ENCODE peak calls at places on chromosomes 4 and X, in six cellular contexts. Q is bronchial epithelial cell, W is Peyer's patch, I is progenitor cell of endocrine pancreas, B is neural crest cell, S is DND-41. T is an unnamed sample.
A peak's percentile ranks its signal among the peaks of the same experiment; 100 is the strongest.

GRCh38 chr4:120858776-120859175 is 63.8 kb downstream of the PRDM5 start:
- DNase-seq in Q (peak; percentile 13), I (no peak), W (no peak), S (no peak), B (no peak), T (no peak)

GRCh38 chrX:115030635-115031034 is 13.2 kb upstream of the IL13RA2 start:
- DNase-seq in Q (peak; percentile 93), I (no peak), W (no peak), B (no peak), S (no peak), T (no peak)

GRCh38 chr4:13966241-13967195 is 339.0 kb upstream of the BOD1L1 start:
- DNase-seq in B (no peak), S (no peak), Q (peak; percentile 75), W (no peak), I (no peak), T (no peak)

GRCh38 chr4:152784490-152785195 is 4.9 kb downstream of the ARFIP1 start:
- DNase-seq in W (no peak), I (no peak), Q (peak; percentile 30), B (no peak), S (no peak), T (no peak)

GRCh38 chrX:106608016-106608415 is 3.8 kb upstream of the RADX start:
- DNase-seq in S (no peak), B (no peak), I (no peak), W (no peak), Q (peak; percentile 34), T (no peak)

GRCh38 chr4:54439831-54440243 is 210.7 kb downstream of the PDGFRA start:
- DNase-seq in B (no peak), I (no peak), W (no peak), S (no peak), Q (no peak), T (no peak)

GRCh38 chrX:31092970-31093638 is 21.3 kb upstream of the FTHL17 start:
- DNase-seq in S (no peak), I (no peak), W (no peak), Q (no peak), B (no peak), T (no peak)

GRCh38 chr4:70705146-70705855 is 16.5 kb upstream of the RUFY3 start:
- DNase-seq in B (peak; percentile 52), W (peak; percentile 81), I (peak; percentile 65), S (peak; percentile 88), Q (peak; percentile 33), T (peak; percentile 62)

GRCh38 chrX:119492463-119492862 is 24.2 kb downstream of the SLC25A5 start:
- DNase-seq in Q (peak; percentile 62), W (no peak), S (no peak), B (no peak), I (no peak), T (no peak)

GRCh38 chrX:49171752-49172279 is at the start of gene PLP2:
- DNase-seq in W (peak; percentile 65), Q (peak; percentile 50), B (no peak), S (peak; percentile 75), I (no peak), T (peak; percentile 50)

GRCh38 chr4:104719539-104720230 is 225.0 kb upstream of the CXXC4 start:
- DNase-seq in Q (no peak), B (no peak), I (no peak), W (no peak), S (no peak), T (no peak)

DNA sequence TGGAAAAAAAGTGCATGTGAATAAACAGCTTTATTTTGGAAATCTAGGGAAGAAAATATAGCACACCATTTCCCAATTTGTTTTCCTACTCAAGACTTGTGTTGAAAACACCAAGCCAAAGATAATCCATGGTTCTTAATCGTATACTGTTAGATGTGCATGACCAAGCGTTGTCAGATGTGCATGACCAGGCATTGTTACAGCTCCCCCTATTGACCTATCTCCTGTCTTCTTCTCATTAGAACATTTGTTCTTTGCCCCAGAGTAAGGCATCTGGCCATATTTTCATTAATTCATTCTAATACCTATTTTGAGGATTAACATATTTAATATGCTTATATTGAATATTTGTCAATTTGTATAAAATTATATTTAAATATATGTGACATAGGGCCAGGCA is 14.4 kb upstream of the VCX start:
- DNase-seq in Q (no peak), B (no peak), S (peak; percentile 4), W (no peak), I (no peak), T (no peak)
- TF ChIP-seq CTCF in Q (no peak), B (peak; percentile 46), S (peak; percentile 39), W (peak; percentile 52), I (peak; percentile 31), T (no peak)

DNA sequence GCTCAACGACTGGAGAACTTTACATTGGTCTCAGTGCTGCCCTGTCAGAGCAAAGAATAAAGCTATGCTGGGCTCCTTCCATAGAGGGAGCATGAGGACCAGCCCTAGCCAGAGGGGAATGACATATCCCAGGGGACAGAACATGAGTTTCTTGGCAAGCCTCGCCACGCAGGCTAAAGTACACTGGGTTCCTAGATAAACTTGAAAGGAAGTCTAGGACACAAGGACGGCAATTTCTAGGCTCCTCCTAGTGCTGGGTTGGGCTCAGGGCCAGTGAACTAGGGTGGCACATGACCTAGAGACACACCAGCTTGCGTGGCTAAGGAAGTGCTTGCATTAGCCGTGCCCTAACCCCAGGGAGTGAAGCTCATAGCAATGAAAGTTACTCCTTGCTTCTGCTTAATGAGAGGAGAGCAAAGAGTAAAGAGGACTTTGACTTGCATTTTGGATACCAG is 141.0 kb downstream of the MAB21L2 start:
- DNase-seq in I (no peak), W (peak; percentile 18), B (no peak), Q (peak; percentile 68), S (no peak), T (no peak)
- TF ChIP-seq CTCF in I (no peak), W (peak; percentile 89), B (no peak), Q (peak; percentile 30), S (no peak), T (no peak)

DNA sequence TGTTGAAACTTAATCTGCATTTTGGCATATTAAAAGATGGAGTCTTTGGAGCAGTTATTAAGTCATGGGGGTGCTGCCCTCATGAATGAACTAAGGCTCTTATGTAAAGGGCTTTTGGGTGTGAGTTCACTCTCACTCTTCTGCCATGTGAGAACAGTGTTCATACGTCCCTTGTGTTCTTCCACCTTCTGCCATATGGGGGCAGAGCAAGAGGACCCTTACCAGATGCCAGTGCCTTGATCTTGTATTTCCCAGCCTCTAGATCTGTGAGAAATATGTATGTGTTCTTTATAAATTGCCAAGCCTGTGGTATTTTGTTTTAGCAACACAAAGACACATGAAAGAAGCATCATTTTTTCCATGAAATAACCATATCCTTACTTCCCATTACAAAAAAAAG is 213.9 kb downstream of the SPOCK3 start:
- DNase-seq in I (no peak), B (no peak), Q (peak; percentile 28), S (no peak), W (no peak), T (no peak)
- TF ChIP-seq CTCF in I (peak; percentile 34), B (peak; percentile 44), Q (no peak), S (peak; percentile 33), W (no peak), T (no peak)

GRCh38 chrX:154380787-154381186 is 1.7 kb downstream of the EMD start:
- DNase-seq in Q (no peak), S (no peak), I (no peak), B (no peak), W (no peak), T (no peak)

GRCh38 chrX:154383359-154384283 is 4.5 kb downstream of the EMD start:
- DNase-seq in S (no peak), W (no peak), I (no peak), B (no peak), Q (no peak), T (no peak)

GRCh38 chrX:154382483-154383069 is 3.5 kb downstream of the EMD start:
- DNase-seq in W (no peak), Q (no peak), I (no peak), S (no peak), B (no peak), T (no peak)

GRCh38 chrX:154381271-154381670 is 2.2 kb downstream of the EMD start:
- DNase-seq in Q (no peak), B (no peak), S (no peak), W (no peak), I (no peak), T (no peak)

GRCh38 chrX:154384284-154384892 is 5.3 kb downstream of the EMD start:
- DNase-seq in Q (no peak), W (no peak), B (no peak), I (no peak), S (no peak), T (no peak)
- TF ChIP-seq CTCF in Q (peak; percentile 13), W (no peak), B (peak; percentile 28), I (peak; percentile 41), S (peak; percentile 10), T (no peak)

GRCh38 chr4:187993827-187994226 is 1.7 kb upstream of the ZFP42 start:
- DNase-seq in I (no peak), B (peak; percentile 30), W (no peak), S (no peak), Q (no peak), T (no peak)
- TF ChIP-seq CTCF in I (peak; percentile 44), B (peak; percentile 66), W (no peak), S (no peak), Q (no peak), T (no peak)